ENCODE peak calls at places on chromosomes 11 and 22, in eight cellular contexts. V, Z, R, O, D, E, K and T are unnamed samples.

GRCh38 chr11:95268386-95268785 is 37.4 kb upstream of the SESN3 start:
- DNase-seq in O (no peak), K (no peak), Z (no peak), D (no peak), V (no peak), E (no peak), R (no peak), T (no peak)

GRCh38 chr11:14969922-14970323 is 2.2 kb downstream of the CALCA start:
- DNase-seq in R (peak), E (no peak), K (peak), D (no peak), O (no peak), Z (peak), V (no peak), T (no peak)

GRCh38 chr11:9405721-9406120 is 21.3 kb downstream of the IPO7 start:
- DNase-seq in V (no peak), D (no peak), O (no peak), E (no peak), R (no peak), Z (no peak), K (no peak), T (no peak)

GRCh38 chr11:124551987-124552386 is 8.5 kb upstream of the OR8B12 start:
- DNase-seq in R (no peak), O (no peak), Z (no peak), K (no peak), E (no peak), D (no peak), V (no peak), T (no peak)

GRCh38 chr11:130606781-130607511 is 158.5 kb downstream of the ADAMTS15 start:
- DNase-seq in Z (peak), R (no peak), O (peak), E (no peak), V (no peak), D (no peak), K (peak), T (no peak)

GRCh38 chr11:65426839-65427690 is 4.5 kb downstream of the NEAT1 start:
- DNase-seq in R (peak), K (peak), Z (no peak), O (no peak), E (no peak), V (no peak), D (peak), T (no peak)

GRCh38 chr11:20021771-20022362 is 138.4 kb downstream of the DBX1 start:
- DNase-seq in R (no peak), K (no peak), D (no peak), E (no peak), Z (no peak), V (no peak), O (no peak), T (no peak)

GRCh38 chr11:104694259-104695070 is 203.8 kb downstream of the CASP12 start:
- DNase-seq in R (no peak), Z (no peak), O (no peak), D (no peak), V (peak), E (no peak), K (no peak), T (no peak)

GRCh38 chr22:23218867-23219251 is 38.5 kb downstream of the BCR start:
- DNase-seq in O (no peak), K (no peak), Z (peak), V (no peak), D (no peak), E (no peak), R (peak), T (no peak)

GRCh38 chr11:47797633-47798032 is 30.5 kb upstream of the FNBP4 start:
- DNase-seq in R (no peak), Z (no peak), E (no peak), O (no peak), K (no peak), D (no peak), V (no peak), T (no peak)

GRCh38 chr11:71252782-71253730 is 679 bp upstream of the SHANK2 start:
- DNase-seq in K (peak), Z (peak), O (no peak), E (no peak), V (no peak), R (no peak), D (no peak), T (no peak)

GRCh38 chr11:112780351-112781043 is 180.7 kb upstream of the NCAM1 start:
- DNase-seq in Z (no peak), D (no peak), V (no peak), O (no peak), E (no peak), K (no peak), R (no peak), T (no peak)

GRCh38 chr11:47020793-47021624 is 84.4 kb downstream of the CSTPP1 start:
- DNase-seq in V (no peak), E (no peak), K (no peak), D (no peak), R (no peak), O (no peak), Z (no peak), T (no peak)

GRCh38 chr22:26377170-26377825 is 51.8 kb upstream of the ASPHD2 start:
- DNase-seq in D (no peak), O (no peak), K (no peak), E (no peak), V (no peak), R (no peak), Z (no peak), T (no peak)

GRCh38 chr11:50423208-50423607 is 390.5 kb downstream of the OR4C45 start:
- DNase-seq in O (no peak), E (no peak), R (no peak), Z (no peak), V (no peak), D (no peak), K (no peak), T (no peak)

GRCh38 chr11:112421854-112422253 is 161.2 kb upstream of the PLET1 start:
- DNase-seq in E (no peak), V (no peak), O (no peak), K (no peak), D (no peak), Z (no peak), R (no peak), T (no peak)

GRCh38 chr11:93225642-93226041 is 27.9 kb upstream of the SLC36A4 start:
- DNase-seq in D (no peak), K (no peak), E (peak), O (no peak), R (no peak), Z (no peak), V (no peak), T (peak)

GRCh38 chr11:133531971-133532651 is at the start of gene OPCML:
- DNase-seq in R (no peak), K (no peak), D (no peak), O (no peak), V (no peak), Z (peak), E (no peak), T (no peak)

GRCh38 chr22:48663297-48663696 is 1164.4 kb downstream of the BRD1 start:
- DNase-seq in K (no peak), R (no peak), Z (no peak), D (no peak), O (no peak), V (no peak), E (no peak), T (no peak)

GRCh38 chr11:59898652-59899051 is 20.1 kb downstream of the OOSP3 start:
- DNase-seq in O (no peak), E (no peak), R (no peak), V (no peak), D (no peak), Z (no peak), K (no peak), T (no peak)

GRCh38 chr22:38479096-38479840 is 11.4 kb downstream of the KDELR3 start:
- DNase-seq in E (no peak), O (no peak), V (no peak), Z (no peak), K (no peak), D (no peak), R (no peak), T (no peak)

GRCh38 chr11:113161671-113162589 is 152.5 kb upstream of the TTC12 start:
- DNase-seq in V (no peak), Z (no peak), E (no peak), R (no peak), D (no peak), K (peak), O (no peak), T (no peak)

GRCh38 chr11:121105063-121105480 is 4.0 kb downstream of the TECTA start:
- DNase-seq in Z (no peak), R (no peak), O (no peak), V (no peak), K (peak), D (no peak), E (no peak), T (no peak)

GRCh38 chr11:35167451-35167954 is 28.5 kb downstream of the CD44 start:
- DNase-seq in D (no peak), O (no peak), Z (no peak), K (peak), R (no peak), E (no peak), V (peak), T (no peak)

GRCh38 chr22:38412435-38413084 is 42.4 kb downstream of the KCNJ4 start:
- DNase-seq in R (peak), Z (peak), O (peak), V (no peak), D (peak), K (peak), E (peak), T (peak)

GRCh38 chr22:33869946-33870345 is 50.3 kb downstream of the LARGE1 start:
- DNase-seq in R (no peak), D (no peak), K (no peak), O (no peak), E (no peak), V (no peak), Z (no peak), T (no peak)

GRCh38 chr11:91792779-91793262 is 431.8 kb upstream of the FAT3 start:
- DNase-seq in K (no peak), D (no peak), E (no peak), V (no peak), Z (no peak), R (no peak), O (no peak), T (no peak)

GRCh38 chr11:70526116-70527045 is 128.1 kb downstream of the CTTN start:
- DNase-seq in R (peak), O (no peak), K (no peak), E (no peak), Z (no peak), D (peak), V (no peak), T (no peak)

GRCh38 chr22:20507253-20508066 is at the start of gene MED15:
- DNase-seq in D (peak), K (peak), V (no peak), R (peak), O (peak), Z (peak), E (peak), T (peak)

GRCh38 chr11:112087212-112087611 is 539 bp downstream of the SDHD start:
- DNase-seq in Z (peak), R (no peak), E (no peak), O (no peak), D (no peak), K (no peak), V (no peak), T (no peak)

GRCh38 chr11:57426439-57426753 is 525 bp downstream of the SLC43A3 start:
- DNase-seq in D (no peak), E (no peak), K (no peak), V (no peak), Z (no peak), O (no peak), R (no peak), T (no peak)

GRCh38 chr22:17891427-17892167 is 117.3 kb upstream of the BID start:
- DNase-seq in R (no peak), K (no peak), O (no peak), E (peak), Z (peak), V (no peak), D (no peak), T (no peak)

GRCh38 chr11:69170704-69171103 is 15.0 kb downstream of the SMIM38 start:
- DNase-seq in R (peak), E (no peak), D (no peak), V (no peak), O (no peak), K (no peak), Z (no peak), T (no peak)

GRCh38 chr11:63747006-63747405 is 21.6 kb downstream of the ZFTA start:
- DNase-seq in V (no peak), O (no peak), Z (no peak), R (no peak), E (no peak), D (no peak), K (no peak), T (no peak)

GRCh38 chr11:504053-504993 is 2.7 kb downstream of the RNH1 start:
- DNase-seq in R (peak), V (no peak), D (no peak), E (no peak), K (peak), Z (no peak), O (no peak), T (peak)

GRCh38 chr11:33438311-33438710 is 181.1 kb downstream of the HIPK3 start:
- DNase-seq in E (no peak), R (no peak), D (no peak), K (no peak), V (no peak), O (no peak), Z (no peak), T (no peak)

GRCh38 chr11:6443269-6444003 is 2.6 kb upstream of the HPX start:
- DNase-seq in D (no peak), K (peak), R (peak), E (peak), Z (peak), V (no peak), O (no peak), T (peak)

GRCh38 chr11:45928535-45929215 is 6.2 kb downstream of the LARGE2 start:
- DNase-seq in O (peak), Z (no peak), K (no peak), D (peak), V (no peak), R (peak), E (no peak), T (peak)

GRCh38 chr11:64810891-64811272 is 531 bp upstream of the MEN1 start:
- DNase-seq in O (no peak), Z (no peak), K (peak), R (no peak), V (no peak), E (no peak), D (no peak), T (peak)

GRCh38 chr22:27152033-27152432 is 494.6 kb downstream of the MIAT start:
- DNase-seq in O (no peak), R (no peak), Z (no peak), D (no peak), E (no peak), V (no peak), K (no peak), T (no peak)

GRCh38 chr11:2693851-2694261 is 5.9 kb downstream of the KCNQ1OT1 start:
- DNase-seq in E (no peak), R (peak), K (no peak), Z (no peak), O (no peak), V (no peak), D (peak), T (no peak)
- TF ChIP-seq CTCF in E (no peak), R (no peak), K (no peak), Z (no peak), O (peak), V (no peak), D (no peak), T (no peak)

DNA sequence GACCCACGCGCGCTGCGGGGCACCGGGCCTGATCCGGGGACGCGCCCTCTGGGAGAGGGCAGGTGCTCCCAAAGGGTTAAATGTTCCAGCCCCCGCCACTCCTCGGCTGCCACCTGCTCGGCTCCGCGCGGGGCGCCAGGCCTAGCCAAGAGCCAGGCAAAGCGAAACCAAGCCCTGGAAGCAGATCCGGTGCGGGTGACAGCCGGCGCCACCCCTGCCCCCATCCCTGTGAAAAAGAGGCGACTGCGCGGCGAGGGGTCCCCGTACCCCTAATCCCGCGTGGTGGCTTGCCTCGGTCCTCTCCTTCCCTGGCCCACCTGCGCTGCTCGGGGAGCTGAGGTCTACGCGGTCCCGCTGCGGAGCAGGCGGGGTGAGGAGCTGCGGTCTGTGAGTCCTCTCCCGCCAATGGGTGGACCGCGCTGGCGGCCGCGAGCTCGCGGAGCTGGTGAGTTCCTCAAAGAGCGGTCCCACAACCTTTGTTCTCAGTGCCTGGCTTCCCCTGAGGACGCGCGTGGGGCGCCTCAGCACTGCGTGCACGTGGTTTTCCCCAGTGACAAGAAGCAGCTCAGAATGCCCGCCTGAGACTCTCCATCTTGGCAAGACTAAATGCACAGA is at the start of gene ME3:
- DNase-seq in E (peak), V (no peak), O (peak), D (no peak), R (peak), Z (peak), K (peak), T (peak)
- TF ChIP-seq CTCF in E (no peak), V (no peak), O (no peak), D (no peak), R (no peak), Z (no peak), K (no peak), T (no peak)

DNA sequence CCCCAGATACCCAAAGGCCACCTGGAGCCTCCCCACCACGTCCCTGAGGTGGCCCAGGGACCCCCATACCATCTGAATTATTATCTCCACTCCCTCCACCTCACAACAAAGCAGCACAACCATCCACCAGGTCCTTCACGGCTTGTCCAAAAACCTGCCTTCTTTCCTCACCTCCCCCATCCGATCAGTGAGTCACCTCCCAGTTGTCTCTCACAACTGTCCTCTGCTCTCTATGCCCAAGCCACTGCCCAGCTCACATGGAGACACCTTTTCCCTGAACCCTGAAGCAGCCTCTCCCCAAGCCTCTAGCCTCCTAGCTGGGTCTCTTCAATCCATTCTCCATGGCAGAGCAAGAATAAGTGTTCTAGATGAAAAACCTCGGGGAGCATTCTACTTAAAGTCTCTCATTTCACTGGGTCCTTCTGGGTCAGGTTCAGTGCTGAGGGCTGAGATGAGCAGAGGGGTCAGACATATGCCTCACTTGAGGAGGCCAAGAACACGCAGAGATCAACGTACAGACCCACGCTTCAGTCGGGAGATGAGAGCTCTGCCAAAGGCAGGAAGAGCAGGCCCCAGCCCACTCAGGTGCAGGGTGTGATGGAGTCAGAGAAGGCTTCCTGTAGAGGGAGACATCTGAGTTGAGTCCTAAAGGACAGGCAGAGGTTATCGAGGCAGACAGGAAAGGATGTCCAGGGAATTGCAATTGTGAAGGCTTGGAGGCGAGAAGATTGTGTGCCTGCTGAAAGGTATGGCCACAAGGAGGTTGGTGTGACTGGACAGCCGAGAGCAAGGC is 74.7 kb downstream of the PDE2A start:
- DNase-seq in V (no peak), D (no peak), K (no peak), Z (no peak), E (no peak), O (no peak), R (no peak), T (no peak)
- TF ChIP-seq CTCF in V (no peak), D (no peak), K (no peak), Z (no peak), E (no peak), O (no peak), R (no peak), T (no peak)

DNA sequence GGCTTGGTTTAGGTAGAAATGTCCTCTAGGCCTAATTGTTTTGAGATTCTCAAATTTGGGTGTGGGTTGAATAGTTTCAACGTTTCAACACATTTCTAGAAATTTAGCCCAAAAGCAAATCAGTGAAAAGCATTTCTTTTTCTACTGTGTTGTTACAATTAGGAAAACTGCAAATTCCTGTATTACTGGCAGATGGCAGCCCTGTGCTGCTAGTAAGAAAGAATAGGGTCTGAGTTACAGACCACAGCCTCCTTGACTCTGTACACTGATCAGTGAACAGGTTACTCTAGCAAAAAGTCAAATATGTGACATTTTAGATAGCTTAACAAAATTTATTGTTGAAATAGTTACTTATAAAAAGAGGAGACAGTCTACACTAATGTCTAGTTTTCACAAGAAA is 703.0 kb downstream of the JRKL start:
- DNase-seq in V (no peak), Z (no peak), R (no peak), K (no peak), E (no peak), O (no peak), D (no peak), T (no peak)
- TF ChIP-seq CTCF in V (no peak), Z (no peak), R (no peak), K (no peak), E (no peak), O (peak), D (no peak), T (no peak)